ENCODE peak calls at places on chromosomes 6 and 20, in nine cellular contexts. One of them, this sample, is unnamed.

GRCh38 chr6:64104051-64104450 is 468.4 kb downstream of the PHF3 start:
- DNase-seq in mammary epithelial cell: no peak
- DNase-seq in cardiac fibroblast: no peak
- DNase-seq in activated CD8-positive, alpha-beta T cell treated with anti-CD3 and anti-CD28 coated beads for 36 hours: no peak
- DNase-seq in stimulated activated CD8-positive, alpha-beta memory T cell treated with anti-CD3 and anti-CD28 coated beads, Interleukin-12 subunit alpha, Interleukin-12 subunit beta, amount 100 ng/mL, for 1 hour: no peak
- DNase-seq in T follicular helper cell: no peak
- DNase-seq in PC-9: no peak
- DNase-seq in T-helper 1 cell: no peak
- DNase-seq in effector memory CD4-positive, alpha-beta T cell: no peak
- DNase-seq in this sample: no peak

GRCh38 chr20:61829526-61829925 is 236.2 kb downstream of the TAF4 start:
- DNase-seq in mammary epithelial cell: no peak
- DNase-seq in cardiac fibroblast: no peak
- DNase-seq in activated CD8-positive, alpha-beta T cell treated with anti-CD3 and anti-CD28 coated beads for 36 hours: no peak
- DNase-seq in stimulated activated CD8-positive, alpha-beta memory T cell treated with anti-CD3 and anti-CD28 coated beads, Interleukin-12 subunit alpha, Interleukin-12 subunit beta, amount 100 ng/mL, for 1 hour: no peak
- DNase-seq in T follicular helper cell: no peak
- DNase-seq in PC-9: no peak
- DNase-seq in T-helper 1 cell: no peak
- DNase-seq in effector memory CD4-positive, alpha-beta T cell: no peak
- DNase-seq in this sample: no peak

GRCh38 chr6:112636650-112637260 is 289.6 kb downstream of the RFPL4B start:
- DNase-seq in mammary epithelial cell: no peak
- DNase-seq in cardiac fibroblast: peak; percentile 58
- DNase-seq in activated CD8-positive, alpha-beta T cell treated with anti-CD3 and anti-CD28 coated beads for 36 hours: no peak
- DNase-seq in stimulated activated CD8-positive, alpha-beta memory T cell treated with anti-CD3 and anti-CD28 coated beads, Interleukin-12 subunit alpha, Interleukin-12 subunit beta, amount 100 ng/mL, for 1 hour: no peak
- DNase-seq in T follicular helper cell: no peak
- DNase-seq in PC-9: no peak
- DNase-seq in T-helper 1 cell: no peak
- DNase-seq in effector memory CD4-positive, alpha-beta T cell: no peak
- DNase-seq in this sample: no peak

GRCh38 chr20:56808119-56808725 is 179.1 kb downstream of the TFAP2C start:
- DNase-seq in mammary epithelial cell: no peak
- DNase-seq in cardiac fibroblast: no peak
- DNase-seq in activated CD8-positive, alpha-beta T cell treated with anti-CD3 and anti-CD28 coated beads for 36 hours: no peak
- DNase-seq in stimulated activated CD8-positive, alpha-beta memory T cell treated with anti-CD3 and anti-CD28 coated beads, Interleukin-12 subunit alpha, Interleukin-12 subunit beta, amount 100 ng/mL, for 1 hour: no peak
- DNase-seq in T follicular helper cell: no peak
- DNase-seq in PC-9: no peak
- DNase-seq in T-helper 1 cell: no peak
- DNase-seq in effector memory CD4-positive, alpha-beta T cell: no peak
- DNase-seq in this sample: no peak

GRCh38 chr6:13407709-13408695 is 79.4 kb downstream of the GFOD1 start:
- DNase-seq in mammary epithelial cell: peak; percentile 99
- DNase-seq in cardiac fibroblast: peak; percentile 98
- DNase-seq in activated CD8-positive, alpha-beta T cell treated with anti-CD3 and anti-CD28 coated beads for 36 hours: no peak
- DNase-seq in stimulated activated CD8-positive, alpha-beta memory T cell treated with anti-CD3 and anti-CD28 coated beads, Interleukin-12 subunit alpha, Interleukin-12 subunit beta, amount 100 ng/mL, for 1 hour: no peak
- DNase-seq in T follicular helper cell: no peak
- DNase-seq in PC-9: peak; percentile 81
- DNase-seq in T-helper 1 cell: no peak
- DNase-seq in effector memory CD4-positive, alpha-beta T cell: no peak
- DNase-seq in this sample: no peak

GRCh38 chr20:4956200-4956810 is 45.0 kb downstream of the SLC23A2 start:
- DNase-seq in mammary epithelial cell: peak; percentile 34
- DNase-seq in cardiac fibroblast: peak; percentile 79
- DNase-seq in activated CD8-positive, alpha-beta T cell treated with anti-CD3 and anti-CD28 coated beads for 36 hours: no peak
- DNase-seq in stimulated activated CD8-positive, alpha-beta memory T cell treated with anti-CD3 and anti-CD28 coated beads, Interleukin-12 subunit alpha, Interleukin-12 subunit beta, amount 100 ng/mL, for 1 hour: no peak
- DNase-seq in T follicular helper cell: no peak
- DNase-seq in PC-9: no peak
- DNase-seq in T-helper 1 cell: no peak
- DNase-seq in effector memory CD4-positive, alpha-beta T cell: no peak
- DNase-seq in this sample: peak; percentile 67

GRCh38 chr6:153146413-153146812 is 15.3 kb upstream of the RGS17 start:
- DNase-seq in mammary epithelial cell: peak; percentile 10
- DNase-seq in cardiac fibroblast: no peak
- DNase-seq in activated CD8-positive, alpha-beta T cell treated with anti-CD3 and anti-CD28 coated beads for 36 hours: no peak
- DNase-seq in stimulated activated CD8-positive, alpha-beta memory T cell treated with anti-CD3 and anti-CD28 coated beads, Interleukin-12 subunit alpha, Interleukin-12 subunit beta, amount 100 ng/mL, for 1 hour: no peak
- DNase-seq in T follicular helper cell: no peak
- DNase-seq in PC-9: no peak
- DNase-seq in T-helper 1 cell: no peak
- DNase-seq in effector memory CD4-positive, alpha-beta T cell: no peak
- DNase-seq in this sample: no peak

GRCh38 chr6:143167224-143167623 is 106.5 kb downstream of the AIG1 start:
- DNase-seq in mammary epithelial cell: peak; percentile 56
- DNase-seq in cardiac fibroblast: no peak
- DNase-seq in activated CD8-positive, alpha-beta T cell treated with anti-CD3 and anti-CD28 coated beads for 36 hours: no peak
- DNase-seq in stimulated activated CD8-positive, alpha-beta memory T cell treated with anti-CD3 and anti-CD28 coated beads, Interleukin-12 subunit alpha, Interleukin-12 subunit beta, amount 100 ng/mL, for 1 hour: no peak
- DNase-seq in T follicular helper cell: no peak
- DNase-seq in PC-9: no peak
- DNase-seq in T-helper 1 cell: no peak
- DNase-seq in effector memory CD4-positive, alpha-beta T cell: no peak
- DNase-seq in this sample: no peak

GRCh38 chr20:26209171-26209941 is 512.7 kb upstream of the ZNF337 start:
- DNase-seq in mammary epithelial cell: peak; percentile 9
- DNase-seq in cardiac fibroblast: peak; percentile 12
- DNase-seq in activated CD8-positive, alpha-beta T cell treated with anti-CD3 and anti-CD28 coated beads for 36 hours: peak; percentile 3
- DNase-seq in stimulated activated CD8-positive, alpha-beta memory T cell treated with anti-CD3 and anti-CD28 coated beads, Interleukin-12 subunit alpha, Interleukin-12 subunit beta, amount 100 ng/mL, for 1 hour: no peak
- DNase-seq in T follicular helper cell: no peak
- DNase-seq in PC-9: no peak
- DNase-seq in T-helper 1 cell: peak; percentile 2
- DNase-seq in effector memory CD4-positive, alpha-beta T cell: no peak
- DNase-seq in this sample: peak; percentile 12

GRCh38 chr6:41659935-41660334 is 21.7 kb downstream of the MDFI start:
- DNase-seq in mammary epithelial cell: no peak
- DNase-seq in cardiac fibroblast: no peak
- DNase-seq in activated CD8-positive, alpha-beta T cell treated with anti-CD3 and anti-CD28 coated beads for 36 hours: no peak
- DNase-seq in stimulated activated CD8-positive, alpha-beta memory T cell treated with anti-CD3 and anti-CD28 coated beads, Interleukin-12 subunit alpha, Interleukin-12 subunit beta, amount 100 ng/mL, for 1 hour: no peak
- DNase-seq in T follicular helper cell: no peak
- DNase-seq in PC-9: no peak
- DNase-seq in T-helper 1 cell: no peak
- DNase-seq in effector memory CD4-positive, alpha-beta T cell: no peak
- DNase-seq in this sample: no peak

GRCh38 chr6:25346064-25346463 is 66.9 kb downstream of the CARMIL1 start:
- DNase-seq in mammary epithelial cell: no peak
- DNase-seq in cardiac fibroblast: no peak
- DNase-seq in activated CD8-positive, alpha-beta T cell treated with anti-CD3 and anti-CD28 coated beads for 36 hours: no peak
- DNase-seq in stimulated activated CD8-positive, alpha-beta memory T cell treated with anti-CD3 and anti-CD28 coated beads, Interleukin-12 subunit alpha, Interleukin-12 subunit beta, amount 100 ng/mL, for 1 hour: no peak
- DNase-seq in T follicular helper cell: no peak
- DNase-seq in PC-9: no peak
- DNase-seq in T-helper 1 cell: no peak
- DNase-seq in effector memory CD4-positive, alpha-beta T cell: no peak
- DNase-seq in this sample: no peak

GRCh38 chr20:62938105-62938888 is at the start of gene GID8:
- DNase-seq in mammary epithelial cell: peak; percentile 48
- DNase-seq in cardiac fibroblast: peak; percentile 63
- DNase-seq in activated CD8-positive, alpha-beta T cell treated with anti-CD3 and anti-CD28 coated beads for 36 hours: peak; percentile 68
- DNase-seq in stimulated activated CD8-positive, alpha-beta memory T cell treated with anti-CD3 and anti-CD28 coated beads, Interleukin-12 subunit alpha, Interleukin-12 subunit beta, amount 100 ng/mL, for 1 hour: no peak
- DNase-seq in T follicular helper cell: peak; percentile 24
- DNase-seq in PC-9: peak; percentile 62
- DNase-seq in T-helper 1 cell: no peak
- DNase-seq in effector memory CD4-positive, alpha-beta T cell: no peak
- DNase-seq in this sample: peak; percentile 71

GRCh38 chr6:14706378-14706929 is 539.4 kb upstream of the JARID2 start:
- DNase-seq in mammary epithelial cell: peak; percentile 94
- DNase-seq in cardiac fibroblast: peak; percentile 99
- DNase-seq in activated CD8-positive, alpha-beta T cell treated with anti-CD3 and anti-CD28 coated beads for 36 hours: peak; percentile 88
- DNase-seq in stimulated activated CD8-positive, alpha-beta memory T cell treated with anti-CD3 and anti-CD28 coated beads, Interleukin-12 subunit alpha, Interleukin-12 subunit beta, amount 100 ng/mL, for 1 hour: no peak
- DNase-seq in T follicular helper cell: peak; percentile 14
- DNase-seq in PC-9: peak; percentile 19
- DNase-seq in T-helper 1 cell: no peak
- DNase-seq in effector memory CD4-positive, alpha-beta T cell: no peak
- DNase-seq in this sample: no peak

This sample was measured in lung microvascular endothelial cell.